ENCODE peak calls at places on chromosomes 1 and 21, in six cellular contexts. L is endothelial cell of umbilical vein; Q is IMR-90; D is CD8-positive, alpha-beta memory T cell; H is naive thymus-derived CD4-positive, alpha-beta T cell; S is lower lobe of right lung. G is an unnamed sample.

GRCh38 chr1:942864-943533 is 16.1 kb downstream of the NOC2L start:
- DNase-seq in H (no peak), S (no peak), D (no peak), Q (peak; percentile 61), L (no peak), G (peak; percentile 33)

GRCh38 chr1:32696041-32696440 is 6.5 kb downstream of the SYNC start:
- DNase-seq in D (no peak), S (no peak), L (no peak), H (no peak), Q (no peak), G (no peak)

GRCh38 chr1:171219751-171220385 is 28.4 kb upstream of the FMO1 start:
- DNase-seq in H (no peak), S (no peak), D (no peak), L (no peak), Q (peak; percentile 89), G (peak; percentile 82)

GRCh38 chr1:9059944-9060744 is 9.3 kb downstream of the SLC2A5 start:
- DNase-seq in L (no peak), Q (no peak), D (no peak), H (no peak), S (no peak), G (no peak)

GRCh38 chr1:28392027-28392652 is 22.6 kb downstream of the PHACTR4 start:
- DNase-seq in Q (peak; percentile 92), D (no peak), H (no peak), S (no peak), L (no peak), G (peak; percentile 91)

GRCh38 chr1:241229216-241229615 is 127.8 kb downstream of the RGS7 start:
- DNase-seq in D (no peak), S (no peak), H (no peak), Q (no peak), L (peak; percentile 3), G (peak; percentile 12)

GRCh38 chr1:55472784-55473183 is 257.6 kb upstream of the USP24 start:
- DNase-seq in Q (peak; percentile 31), S (no peak), L (peak; percentile 26), D (no peak), H (no peak), G (no peak)

GRCh38 chr1:40232444-40232843 is 15.3 kb upstream of the TMCO2 start:
- DNase-seq in S (no peak), L (no peak), Q (no peak), H (peak; percentile 53), D (peak; percentile 9), G (no peak)

GRCh38 chr1:162302660-162303344 is 73.9 kb downstream of the SPATA46 start:
- DNase-seq in L (peak; percentile 55), H (no peak), D (no peak), S (no peak), Q (peak; percentile 73), G (peak; percentile 70)

GRCh38 chr1:112744019-112744578 is 29.0 kb upstream of the PPM1J start:
- DNase-seq in Q (peak; percentile 50), L (peak; percentile 25), S (no peak), H (no peak), D (no peak), G (peak; percentile 45)

GRCh38 chr1:115364044-115364775 is 26.2 kb upstream of the NGF start:
- DNase-seq in D (no peak), H (no peak), Q (peak; percentile 85), L (no peak), S (no peak), G (peak; percentile 77)

GRCh38 chr1:116474921-116475849 is 95.6 kb downstream of the CD58 start:
- DNase-seq in H (no peak), S (no peak), L (no peak), Q (no peak), D (no peak), G (no peak)
- H3K4me1 ChIP-seq in H (no peaks in the 10 kb centered on the region), S (no peaks in the 10 kb centered on the region), L (no peaks in the 10 kb centered on the region), Q (no peaks in the 10 kb centered on the region), D (no peaks in the 10 kb centered on the region), G (no peaks in the 10 kb centered on the region)

GRCh38 chr1:156671804-156672203 is 5.4 kb downstream of the NES start:
- DNase-seq in H (no peak), Q (no peak), L (no peak), S (no peak), D (no peak), G (no peak)
- H3K4me1 ChIP-seq in H (no peaks in the 10 kb centered on the region), Q (peaks cover 38% of the 10 kb centered on the region), L (peaks cover 29% of the 10 kb centered on the region), S (peaks cover 45% of the 10 kb centered on the region), D (no peaks in the 10 kb centered on the region), G (peaks cover 13% of the 10 kb centered on the region)

DNA sequence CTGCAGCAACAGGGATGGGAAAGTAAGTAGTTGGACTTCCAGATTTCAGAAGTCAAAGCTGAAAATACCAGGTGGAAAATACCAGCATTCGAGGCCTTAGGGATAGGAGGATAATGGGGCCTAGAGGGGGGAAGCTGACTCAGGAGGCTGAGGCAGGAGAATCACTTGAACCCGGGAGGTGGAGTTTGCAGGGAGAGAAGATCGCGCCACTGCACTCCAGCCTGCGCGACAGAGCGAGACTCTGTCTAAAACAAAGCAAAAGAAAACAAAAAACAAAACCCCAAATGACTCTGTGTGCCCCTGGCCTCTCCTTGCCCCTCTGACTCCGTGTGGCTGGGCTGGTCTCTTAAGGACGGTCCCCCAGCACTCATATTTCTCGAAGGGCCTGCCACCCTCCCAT is 3.4 kb downstream of the SH2D2A start:
- DNase-seq in H (no peak), D (no peak), L (no peak), Q (no peak), S (no peak), G (no peak)
- H3K4me1 ChIP-seq in H (peaks cover 64% of the 10 kb centered on the region), D (peaks cover 64% of the 10 kb centered on the region), L (peaks cover 33% of the 10 kb centered on the region), Q (peaks cover 14% of the 10 kb centered on the region), S (peaks cover 28% of the 10 kb centered on the region), G (peaks cover 29% of the 10 kb centered on the region)

GRCh38 chr1:203765029-203765837 is at the start of gene LAX1:
- DNase-seq in D (peak; percentile 63), L (peak; percentile 16), H (peak; percentile 87), S (no peak), Q (no peak), G (no peak)

GRCh38 chr1:203764105-203765028 is 616 bp upstream of the LAX1 start:
- DNase-seq in D (no peak), H (no peak), S (no peak), Q (no peak), L (no peak), G (no peak)

GRCh38 chr1:203763505-203763904 is 1.5 kb upstream of the LAX1 start:
- DNase-seq in H (no peak), Q (no peak), S (no peak), L (no peak), D (no peak), G (no peak)

DNA sequence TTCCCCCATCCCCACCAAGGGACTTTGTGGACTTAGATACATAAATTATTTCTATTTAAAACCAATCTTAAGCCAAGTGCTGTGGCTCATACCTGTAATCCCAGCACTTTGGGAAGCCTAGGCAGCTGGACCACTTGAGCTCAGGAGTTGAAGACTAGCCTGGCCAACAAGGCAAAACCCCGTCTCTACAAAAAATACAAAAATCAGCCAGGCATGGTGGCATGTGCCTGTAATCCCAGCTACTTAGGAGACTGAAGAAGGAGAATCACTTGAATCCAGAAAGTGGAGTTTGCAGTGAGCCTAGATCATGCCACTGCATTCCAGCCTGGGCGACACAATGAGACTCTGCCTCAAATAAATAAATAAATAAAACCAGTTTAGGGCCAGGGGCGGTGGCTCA is 4.5 kb upstream of the LAX1 start:
- DNase-seq in L (no peak), S (no peak), H (no peak), Q (no peak), D (no peak), G (no peak)
- H3K4me1 ChIP-seq in L (peaks cover 4% of the 10 kb centered on the region), S (no peaks in the 10 kb centered on the region), H (peaks cover 28% of the 10 kb centered on the region), Q (peaks cover 8% of the 10 kb centered on the region), D (peaks cover 26% of the 10 kb centered on the region), G (no peaks in the 10 kb centered on the region)

GRCh38 chr1:85326381-85326780 is 49.9 kb upstream of the BCL10 start:
- DNase-seq in S (no peak), D (no peak), L (no peak), Q (no peak), H (no peak), G (no peak)
- H3K4me1 ChIP-seq in S (peaks cover 26% of the 10 kb centered on the region), D (no peaks in the 10 kb centered on the region), L (peaks cover 83% of the 10 kb centered on the region), Q (peaks cover 33% of the 10 kb centered on the region), H (no peaks in the 10 kb centered on the region), G (peaks cover 39% of the 10 kb centered on the region)

DNA sequence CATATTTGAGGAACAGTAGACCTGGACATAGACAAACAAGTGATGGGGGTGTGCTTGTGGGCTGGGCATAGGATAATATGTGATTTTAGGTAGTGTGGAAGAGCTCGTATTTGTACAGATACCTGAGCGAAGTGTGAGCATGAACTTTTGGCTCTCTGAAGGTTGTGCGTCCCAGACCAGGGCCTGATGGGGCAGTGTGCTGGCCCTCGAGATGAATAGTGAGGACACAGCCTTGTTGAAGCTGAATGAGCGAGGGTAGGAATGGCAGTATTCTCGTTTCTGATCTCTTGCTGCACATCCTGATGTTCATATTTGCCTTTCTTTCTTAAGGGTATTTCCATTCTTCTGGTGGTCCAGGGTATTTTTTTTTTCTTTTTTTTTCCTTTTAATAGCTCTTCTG is 41.5 kb downstream of the USP25 start:
- DNase-seq in L (no peak), Q (no peak), H (no peak), S (no peak), D (no peak), G (no peak)
- H3K4me1 ChIP-seq in L (peaks cover 21% of the 10 kb centered on the region), Q (peaks cover 11% of the 10 kb centered on the region), H (no peaks in the 10 kb centered on the region), S (peaks cover 16% of the 10 kb centered on the region), D (no peaks in the 10 kb centered on the region), G (peaks cover 57% of the 10 kb centered on the region)

GRCh38 chr1:52920791-52921291 is 699 bp downstream of the ECHDC2 start:
- DNase-seq in L (peak; percentile 3), H (no peak), Q (no peak), S (peak; percentile 57), D (no peak), G (peak; percentile 9)
- H3K4me1 ChIP-seq in L (no peaks in the 10 kb centered on the region), H (no peaks in the 10 kb centered on the region), Q (peaks cover 1% of the 10 kb centered on the region), S (peaks cover 17% of the 10 kb centered on the region), D (peaks cover 26% of the 10 kb centered on the region), G (peaks cover 26% of the 10 kb centered on the region)

G was measured in adipocyte.